ENCODE peak calls at places on chromosomes 4 and X, in eight cellular contexts. D is CD4-positive, CD25-positive, alpha-beta regulatory T cell; B is BE2C; U is breast epithelium; X is left ventricle myocardium inferior; Y is HCT116; Q is psoas muscle; A is mucosa of descending colon. H is an unnamed sample. For H3K4me1 and H3K36me3, the result is how much of the 10 kb centered on the place peaks cover.

GRCh38 chr4:180028682-180029081 is 2214.5 kb upstream of the TENM3 start:
- DNase-seq in U (no peak), D (no peak), X (peak), Q (peak), B (peak), A (peak), Y (peak), H (no peak)

GRCh38 chrX:150362599-150363481 is at the start of gene MAMLD1:
- DNase-seq in Y (peak), Q (peak), D (no peak), A (peak), U (no peak), X (peak), B (no peak), H (peak)

GRCh38 chr4:165532976-165533375 is 154.2 kb downstream of the CPE start:
- DNase-seq in B (no peak), U (no peak), A (no peak), D (no peak), Y (no peak), Q (no peak), X (no peak), H (no peak)

GRCh38 chrX:16797358-16797757 is 11.1 kb downstream of the TXLNG start:
- DNase-seq in B (no peak), D (no peak), Y (no peak), X (no peak), Q (no peak), A (no peak), U (no peak), H (no peak)

GRCh38 chr4:55269470-55269869 is 76.6 kb upstream of the SRD5A3 start:
- DNase-seq in U (no peak), Y (no peak), Q (no peak), X (no peak), A (no peak), B (no peak), D (no peak), H (no peak)

GRCh38 chr4:159697322-159698283 is 594.7 kb downstream of the RAPGEF2 start:
- DNase-seq in X (no peak), D (no peak), A (no peak), Y (no peak), Q (no peak), U (no peak), B (no peak), H (no peak)

GRCh38 chr4:15756361-15756861 is 21.7 kb upstream of the CD38 start:
- DNase-seq in D (peak), U (no peak), X (no peak), Y (peak), Q (no peak), B (no peak), A (peak), H (no peak)

GRCh38 chr4:149718500-149718899 is 97.1 kb downstream of the IQCM start:
- DNase-seq in Q (no peak), Y (no peak), A (no peak), B (no peak), D (no peak), X (no peak), U (no peak), H (no peak)

GRCh38 chr4:181261279-181261678 is 981.9 kb upstream of the TENM3 start:
- DNase-seq in Y (no peak), Q (no peak), U (no peak), X (no peak), B (no peak), D (no peak), A (no peak), H (no peak)

GRCh38 chr4:165131247-165131832 is 18.7 kb upstream of the TMEM192 start:
- DNase-seq in B (peak), U (peak), X (no peak), Q (no peak), D (peak), Y (peak), A (peak), H (no peak)

GRCh38 chr4:183563874-183564273 is 59.0 kb downstream of the ING2 start:
- DNase-seq in Q (no peak), U (no peak), Y (no peak), D (no peak), A (no peak), B (no peak), X (no peak), H (no peak)

GRCh38 chr4:170875868-170876267 is 786.1 kb upstream of the AADAT start:
- DNase-seq in X (no peak), U (no peak), Q (no peak), A (no peak), D (no peak), Y (peak), B (no peak), H (no peak)

GRCh38 chr4:84319124-84319523 is 180.0 kb downstream of the NKX6-1 start:
- DNase-seq in U (no peak), Y (no peak), B (no peak), D (no peak), Q (peak), A (peak), X (no peak), H (no peak)

GRCh38 chr4:78517050-78517652 is 34.4 kb upstream of the ANXA3 start:
- DNase-seq in D (no peak), Q (no peak), A (peak), B (no peak), U (no peak), Y (no peak), X (no peak), H (no peak)

GRCh38 chrX:22300130-22300529 is 27.4 kb downstream of the CBLL2 start:
- DNase-seq in Q (no peak), D (no peak), B (peak), Y (peak), A (no peak), X (no peak), U (no peak), H (peak)

GRCh38 chr4:109091754-109092409 is 210.6 kb downstream of the COL25A1 start:
- DNase-seq in Q (no peak), A (no peak), Y (no peak), D (no peak), U (no peak), X (no peak), B (no peak), H (no peak)

GRCh38 chr4:80077639-80078038 is 4.6 kb upstream of the ANTXR2 start:
- DNase-seq in A (no peak), X (no peak), Q (no peak), Y (no peak), D (peak), B (no peak), U (no peak), H (no peak)

GRCh38 chr4:128060130-128060619 is 937 bp upstream of the LARP1B start:
- DNase-seq in X (no peak), D (no peak), B (no peak), Q (no peak), Y (no peak), A (no peak), U (no peak), H (no peak)

GRCh38 chr4:136861081-136861480 is 671.2 kb downstream of the PCDH18 start:
- DNase-seq in X (no peak), B (no peak), D (no peak), Q (no peak), Y (no peak), U (no peak), A (no peak), H (no peak)

GRCh38 chr4:133096972-133097371 is 52.1 kb upstream of the PCDH10 start:
- DNase-seq in D (no peak), B (no peak), Y (no peak), U (no peak), A (no peak), X (no peak), Q (no peak), H (no peak)

GRCh38 chrX:53223955-53224859 is 800 bp downstream of the KDM5C start:
- DNase-seq in U (no peak), Q (peak), A (no peak), D (peak), B (no peak), X (no peak), Y (peak), H (no peak)

GRCh38 chr4:52588097-52588496 is 71.0 kb downstream of the USP46 start:
- DNase-seq in D (no peak), Y (peak), B (peak), U (no peak), A (peak), X (peak), Q (peak), H (peak)

GRCh38 chr4:157204634-157205244 is 15.8 kb upstream of the GRIA2 start:
- DNase-seq in D (no peak), B (peak), Q (no peak), Y (peak), X (no peak), A (peak), U (no peak), H (peak)

GRCh38 chrX:15747626-15748173 is 9.6 kb downstream of the CA5B start:
- DNase-seq in D (no peak), X (no peak), U (no peak), A (no peak), B (no peak), Q (no peak), Y (no peak), H (no peak)

GRCh38 chr4:157978680-157979361 is 194.0 kb downstream of the GASK1B start:
- DNase-seq in Q (peak), Y (peak), X (peak), B (peak), U (no peak), A (peak), D (no peak), H (peak)

GRCh38 chr4:40180356-40180755 is 16.5 kb upstream of the RHOH start:
- DNase-seq in A (no peak), Y (peak), B (no peak), U (no peak), X (no peak), D (no peak), Q (no peak), H (no peak)

GRCh38 chrX:148080593-148080992 is 99.5 kb downstream of the FMR1NB start:
- DNase-seq in D (no peak), A (no peak), Y (no peak), X (no peak), Q (no peak), B (no peak), U (no peak), H (no peak)

GRCh38 chrX:70013483-70014222 is 36.1 kb downstream of the AWAT2 start:
- DNase-seq in D (no peak), B (no peak), A (peak), Y (no peak), X (peak), Q (peak), U (no peak), H (peak)

DNA sequence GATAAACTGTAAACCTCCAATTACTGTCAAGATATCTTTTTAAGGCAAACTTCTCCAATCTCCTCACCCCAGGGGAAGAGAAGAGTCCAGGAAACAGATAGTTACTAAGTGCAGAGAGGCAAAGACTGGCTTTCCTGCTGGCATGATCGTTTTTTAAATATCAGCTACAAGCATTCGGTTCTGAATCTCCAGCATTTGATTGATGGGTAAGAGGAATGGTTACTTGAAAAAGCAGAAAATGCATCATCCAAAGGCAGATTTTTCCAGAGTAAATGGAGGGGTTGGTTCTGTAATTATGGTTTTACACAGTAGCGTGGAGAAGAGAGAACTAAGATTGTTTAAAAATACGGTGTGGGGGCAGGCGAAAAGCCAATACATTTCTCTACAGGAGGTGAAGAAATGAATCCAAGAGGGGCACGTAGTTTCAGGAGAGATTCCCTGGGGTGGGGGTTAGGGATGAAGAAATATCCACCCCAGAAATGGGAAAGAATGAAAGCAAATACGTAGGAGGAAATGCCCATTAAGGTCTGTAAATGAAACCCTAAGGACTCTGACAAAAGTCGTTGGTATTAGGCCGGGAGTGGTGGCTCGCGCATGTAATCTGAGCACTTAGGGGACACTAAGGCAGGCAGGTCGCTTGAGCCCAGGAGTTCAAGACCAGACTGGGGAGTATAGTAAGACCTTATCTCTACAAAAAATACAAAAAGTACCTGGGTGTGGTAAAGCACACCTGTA is 248.3 kb downstream of the DHRSX start:
- DNase-seq in D (no peak), Q (no peak), A (no peak), B (no peak), X (no peak), Y (no peak), U (no peak), H (no peak)
- H3K4me3 ChIP-seq in D (no peak), Q (no peak), A (no peak), B (peak), X (no peak), Y (peak), U (no peak), H (no peak)

GRCh38 chr4:86961103-86961502 is 26.3 kb downstream of the AFF1 start:
- DNase-seq in A (no peak), X (no peak), B (no peak), D (no peak), Y (no peak), U (no peak), Q (no peak), H (no peak)
- H3K4me1 ChIP-seq in A (under half), X (under half), B (under half), D (under half), Y (under half), U (under half), Q (under half), H (under half)

GRCh38 chr4:6852582-6852981 is 57.0 kb upstream of the TBC1D14 start:
- DNase-seq in X (no peak), B (no peak), A (no peak), D (no peak), U (no peak), Y (no peak), Q (no peak), H (no peak)

GRCh38 chr4:6854098-6854744 is 55.4 kb upstream of the TBC1D14 start:
- DNase-seq in Y (no peak), B (no peak), U (no peak), D (no peak), Q (no peak), X (no peak), A (no peak), H (no peak)

GRCh38 chr4:6848717-6849305 is 60.8 kb upstream of the TBC1D14 start:
- DNase-seq in D (no peak), Y (no peak), Q (no peak), X (no peak), B (no peak), U (no peak), A (no peak), H (no peak)

GRCh38 chr4:6851431-6851830 is 58.2 kb upstream of the TBC1D14 start:
- DNase-seq in Q (no peak), A (no peak), U (no peak), X (no peak), Y (no peak), D (no peak), B (no peak), H (no peak)

GRCh38 chr4:6851962-6852361 is 57.7 kb upstream of the TBC1D14 start:
- DNase-seq in U (no peak), A (no peak), X (no peak), Q (no peak), Y (no peak), B (no peak), D (no peak), H (no peak)
- H3K36me3 ChIP-seq in U (under half), A (under half), X (under half), Q (under half), Y (under half), B (under half), D (under half), H (half or more)

GRCh38 chr4:151772322-151772721 is 11.5 kb upstream of the GATB start:
- DNase-seq in D (no peak), U (no peak), Q (no peak), Y (no peak), X (no peak), B (no peak), A (no peak), H (no peak)
- H3K4me3 ChIP-seq in D (no peak), U (no peak), Q (no peak), Y (no peak), X (no peak), B (no peak), A (no peak), H (no peak)

GRCh38 chrX:71536285-71536684 is 3.4 kb downstream of the OGT start:
- DNase-seq in Y (no peak), A (no peak), B (no peak), Q (no peak), X (no peak), U (no peak), D (no peak), H (no peak)
- H3K4me1 ChIP-seq in Y (under half), A (under half), B (under half), Q (under half), X (half or more), U (under half), D (under half), H (half or more)

GRCh38 chrX:74251006-74251930 is 52.7 kb upstream of the ZCCHC13 start:
- DNase-seq in U (no peak), A (peak), B (no peak), D (no peak), Q (no peak), X (no peak), Y (no peak), H (no peak)

GRCh38 chrX:74248889-74249288 is 55.1 kb upstream of the ZCCHC13 start:
- DNase-seq in D (no peak), Y (no peak), B (no peak), X (peak), U (no peak), Q (no peak), A (peak), H (no peak)

GRCh38 chrX:74246524-74246923 is 57.5 kb upstream of the ZCCHC13 start:
- DNase-seq in Q (no peak), U (no peak), Y (no peak), B (no peak), D (no peak), A (no peak), X (no peak), H (no peak)

GRCh38 chrX:74249963-74250362 is 54.0 kb upstream of the ZCCHC13 start:
- DNase-seq in D (no peak), B (no peak), U (no peak), A (peak), Y (no peak), Q (no peak), X (no peak), H (no peak)

DNA sequence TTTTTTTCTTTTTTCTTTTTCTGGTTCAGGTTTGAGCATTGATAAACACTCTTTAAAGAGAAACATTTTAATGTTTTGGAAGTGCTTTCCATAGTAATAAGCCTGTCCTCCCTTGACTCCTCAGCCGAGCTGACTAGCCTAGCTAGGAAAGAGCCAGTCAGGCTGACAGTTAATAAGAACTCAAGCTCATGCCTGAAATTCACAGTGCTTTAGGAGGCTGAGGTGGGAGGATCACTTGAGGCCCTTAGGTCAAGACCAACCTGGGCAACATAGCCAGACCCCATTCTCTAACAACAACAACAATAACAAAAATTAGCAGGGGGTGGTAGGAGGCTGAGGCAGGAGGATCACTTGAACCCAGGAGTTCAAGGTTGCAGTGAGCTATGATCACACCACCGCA is 53.4 kb upstream of the ZCCHC13 start:
- DNase-seq in A (no peak), X (no peak), U (no peak), D (no peak), Q (no peak), B (no peak), Y (no peak), H (no peak)
- H3K36me3 ChIP-seq in A (under half), X (under half), U (under half), D (under half), Q (under half), B (under half), Y (under half), H (under half)

DNA sequence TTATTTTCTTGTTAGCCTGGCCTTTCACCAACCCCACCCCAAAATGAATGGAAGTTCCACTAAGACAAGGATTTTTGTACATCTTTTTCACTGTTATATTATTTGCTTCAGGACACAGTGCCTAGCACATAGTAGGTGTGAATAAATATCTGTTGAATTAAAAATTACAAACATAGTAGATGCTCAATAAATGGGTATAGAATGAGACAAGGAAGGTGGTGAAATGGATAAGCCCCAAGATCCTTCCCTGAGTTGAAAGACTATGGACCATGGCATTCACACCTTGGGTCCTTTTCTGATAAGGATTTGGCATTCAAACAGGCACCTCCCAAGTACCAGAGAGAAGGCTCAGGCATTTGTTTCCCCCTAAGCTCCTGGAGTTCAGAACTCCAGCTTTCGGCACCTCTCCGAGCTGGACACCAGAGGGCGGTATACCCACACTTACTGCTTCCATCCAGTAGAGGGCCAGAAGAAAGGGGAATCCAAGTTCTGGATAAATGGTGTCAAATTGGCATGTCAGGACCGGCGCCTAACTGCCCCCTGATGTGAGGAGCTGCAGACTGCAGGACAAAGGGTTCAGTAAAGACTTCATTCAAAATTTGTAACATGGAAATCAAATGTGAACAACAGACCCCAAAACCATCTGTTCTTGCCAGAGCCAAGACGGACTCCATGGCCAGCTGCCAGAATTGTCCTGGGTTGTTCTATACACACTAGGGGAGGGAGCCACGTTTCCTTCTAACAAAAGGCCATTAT is 193.0 kb downstream of the GPC3 start:
- DNase-seq in U (peak), A (peak), Q (peak), D (peak), Y (peak), X (peak), B (peak), H (peak)
- H3K4me3 ChIP-seq in U (peak), A (no peak), Q (peak), D (no peak), Y (no peak), X (peak), B (peak), H (no peak)

DNA sequence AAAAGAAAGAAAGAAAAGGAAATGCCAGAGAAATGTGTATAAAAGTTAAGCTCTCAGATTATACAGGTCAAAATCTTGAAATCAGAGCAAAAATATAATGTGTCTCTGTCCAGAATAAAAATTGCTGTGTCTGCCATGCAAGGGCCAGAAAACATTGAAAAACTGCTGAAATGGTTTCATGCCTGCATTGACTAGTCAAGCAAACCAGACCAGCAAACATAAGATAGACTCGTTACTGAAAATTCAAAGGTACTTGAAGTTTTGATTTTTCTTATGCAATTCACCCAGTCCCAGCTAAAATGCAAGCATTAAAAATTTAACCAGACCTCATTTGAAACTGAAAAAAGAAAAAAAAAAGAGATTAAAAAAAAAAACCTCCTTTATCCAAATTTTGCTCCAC is 37.2 kb upstream of the NPFFR2 start:
- DNase-seq in X (no peak), B (no peak), Q (no peak), D (no peak), A (no peak), Y (no peak), U (no peak), H (no peak)
- H3K4me1 ChIP-seq in X (under half), B (under half), Q (under half), D (under half), A (under half), Y (under half), U (under half), H (under half)

DNA sequence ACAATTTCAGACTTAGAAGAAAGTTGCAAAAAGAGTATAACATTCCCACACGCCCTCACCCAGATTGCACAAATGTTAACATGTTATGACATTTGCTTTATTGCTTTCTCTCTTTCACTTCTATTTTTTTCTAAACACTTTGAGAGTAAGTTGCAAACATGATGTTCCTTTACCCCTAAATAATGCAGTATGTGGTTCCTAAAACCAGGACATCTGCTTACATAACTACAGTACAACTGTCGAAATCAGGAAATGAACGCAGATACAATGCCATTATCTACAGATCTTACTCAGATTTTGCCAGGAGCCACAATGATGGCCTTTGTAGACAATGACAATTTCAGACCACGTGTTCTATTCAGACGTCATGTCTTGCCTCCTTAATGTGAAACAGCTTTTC is 22.4 kb downstream of the SH3TC1 start:
- DNase-seq in D (no peak), B (no peak), A (no peak), U (no peak), Y (no peak), X (no peak), Q (no peak), H (no peak)
- H3K36me3 ChIP-seq in D (under half), B (under half), A (under half), U (under half), Y (under half), X (under half), Q (under half), H (half or more)